ENCODE peak calls at places on chromosomes 7 and 10, in five cellular contexts. O is mesothelial cell of epicardium, Z is HS-5, U is brain microvascular endothelial cell, D is H9. F is an unnamed sample.

GRCh38 chr7:113015038-113015645 is 71.5 kb downstream of the GPR85 start:
- DNase-seq in D (no peak), O (no peak), U (peak), Z (no peak), F (peak)

GRCh38 chr7:112547916-112548315 is 67.1 kb downstream of the LSMEM1 start:
- DNase-seq in D (no peak), O (no peak), Z (no peak), U (peak), F (peak)

GRCh38 chr10:33115720-33116119 is 157.7 kb upstream of the ITGB1 start:
- DNase-seq in D (no peak), U (peak), Z (no peak), O (no peak), F (peak)

GRCh38 chr10:6956562-6956961 is 376.5 kb upstream of the PRKCQ start:
- DNase-seq in Z (no peak), U (no peak), D (no peak), O (no peak), F (no peak)

GRCh38 chr7:47570649-47571050 is 11.3 kb downstream of the TNS3 start:
- DNase-seq in Z (no peak), D (no peak), U (no peak), O (no peak), F (no peak)

GRCh38 chr7:47337531-47337930 is 244.4 kb downstream of the TNS3 start:
- DNase-seq in U (no peak), O (no peak), Z (no peak), D (peak), F (no peak)

GRCh38 chr7:98086231-98086855 is 20.3 kb upstream of the LMTK2 start:
- DNase-seq in D (no peak), O (no peak), U (no peak), Z (no peak), F (no peak)

GRCh38 chr7:47531584-47532492 is 50.1 kb downstream of the TNS3 start:
- DNase-seq in U (no peak), O (no peak), Z (no peak), D (no peak), F (no peak)

GRCh38 chr10:121813211-121813812 is 114.5 kb downstream of the ATE1 start:
- DNase-seq in D (no peak), Z (no peak), U (peak), O (no peak), F (peak)

GRCh38 chr7:2993868-2994267 is 49.8 kb downstream of the CARD11 start:
- DNase-seq in D (no peak), U (no peak), Z (no peak), O (no peak), F (no peak)

GRCh38 chr10:71727429-71728217 is 8.0 kb upstream of the C10orf105 start:
- DNase-seq in O (no peak), Z (no peak), U (no peak), D (no peak), F (no peak)

GRCh38 chr10:60778978-60779668 is 845 bp downstream of the CDK1 start:
- DNase-seq in Z (no peak), U (no peak), O (no peak), D (no peak), F (no peak)

F was measured in kidney glomerular epithelial cell.